ENCODE peak calls at places on chromosomes 12 and 14, in ten cellular contexts. One of them, this sample, is unnamed.
A peak's percentile ranks its signal among the peaks of the same experiment; 100 is the strongest.

GRCh38 chr14:59429798-59430197 is 35.4 kb downstream of the GPR135 start:
- DNase-seq in stimulated activated CD8-positive, alpha-beta memory T cell treated with anti-CD3 and anti-CD28 coated beads, Interleukin-4, amount 100 ng/mL, for 4 hours: no peak
- DNase-seq in skeletal muscle cell: no peak
- DNase-seq in ACHN: no peak
- DNase-seq in AG08395: no peak
- DNase-seq in NCI-H1930: no peak
- DNase-seq in stimulated activated effector memory CD8-positive, alpha-beta T cell treated with anti-CD3 and anti-CD28 coated beads, Interleukin-12 subunit alpha, Interleukin-12 subunit beta, amount 100 ng/mL, for 72 hours: no peak
- DNase-seq in SIG-M5: no peak
- DNase-seq in HuH-7.5: no peak
- DNase-seq in iris pigment epithelial cell: no peak
- DNase-seq in this sample: no peak

GRCh38 chr12:91918431-91918830 is 227.2 kb downstream of the BTG1 start:
- DNase-seq in skeletal muscle cell: no peak
- DNase-seq in AG08395: no peak
- DNase-seq in HuH-7.5: no peak
- DNase-seq in ACHN: no peak
- DNase-seq in stimulated activated effector memory CD8-positive, alpha-beta T cell treated with anti-CD3 and anti-CD28 coated beads, Interleukin-12 subunit alpha, Interleukin-12 subunit beta, amount 100 ng/mL, for 72 hours: no peak
- DNase-seq in NCI-H1930: no peak
- DNase-seq in iris pigment epithelial cell: no peak
- DNase-seq in SIG-M5: no peak
- DNase-seq in stimulated activated CD8-positive, alpha-beta memory T cell treated with anti-CD3 and anti-CD28 coated beads, Interleukin-4, amount 100 ng/mL, for 4 hours: no peak
- DNase-seq in this sample: no peak

GRCh38 chr14:103839569-103839968 is 7.8 kb downstream of the PPP1R13B start:
- DNase-seq in stimulated activated effector memory CD8-positive, alpha-beta T cell treated with anti-CD3 and anti-CD28 coated beads, Interleukin-12 subunit alpha, Interleukin-12 subunit beta, amount 100 ng/mL, for 72 hours: no peak
- DNase-seq in stimulated activated CD8-positive, alpha-beta memory T cell treated with anti-CD3 and anti-CD28 coated beads, Interleukin-4, amount 100 ng/mL, for 4 hours: no peak
- DNase-seq in AG08395: no peak
- DNase-seq in SIG-M5: no peak
- DNase-seq in skeletal muscle cell: no peak
- DNase-seq in iris pigment epithelial cell: no peak
- DNase-seq in HuH-7.5: no peak
- DNase-seq in NCI-H1930: no peak
- DNase-seq in ACHN: no peak
- DNase-seq in this sample: no peak

GRCh38 chr14:89681086-89682018 is 264.3 kb upstream of the FOXN3 start:
- DNase-seq in NCI-H1930: no peak
- DNase-seq in iris pigment epithelial cell: no peak
- DNase-seq in HuH-7.5: no peak
- DNase-seq in skeletal muscle cell: no peak
- DNase-seq in AG08395: no peak
- DNase-seq in stimulated activated effector memory CD8-positive, alpha-beta T cell treated with anti-CD3 and anti-CD28 coated beads, Interleukin-12 subunit alpha, Interleukin-12 subunit beta, amount 100 ng/mL, for 72 hours: no peak
- DNase-seq in ACHN: no peak
- DNase-seq in SIG-M5: peak; percentile 74
- DNase-seq in stimulated activated CD8-positive, alpha-beta memory T cell treated with anti-CD3 and anti-CD28 coated beads, Interleukin-4, amount 100 ng/mL, for 4 hours: no peak
- DNase-seq in this sample: no peak

GRCh38 chr14:50031534-50032313 is 84.6 kb downstream of the VCPKMT start:
- DNase-seq in AG08395: peak; percentile 58
- DNase-seq in stimulated activated CD8-positive, alpha-beta memory T cell treated with anti-CD3 and anti-CD28 coated beads, Interleukin-4, amount 100 ng/mL, for 4 hours: no peak
- DNase-seq in ACHN: no peak
- DNase-seq in iris pigment epithelial cell: peak; percentile 41
- DNase-seq in stimulated activated effector memory CD8-positive, alpha-beta T cell treated with anti-CD3 and anti-CD28 coated beads, Interleukin-12 subunit alpha, Interleukin-12 subunit beta, amount 100 ng/mL, for 72 hours: no peak
- DNase-seq in skeletal muscle cell: no peak
- DNase-seq in NCI-H1930: no peak
- DNase-seq in HuH-7.5: no peak
- DNase-seq in SIG-M5: no peak
- DNase-seq in this sample: no peak

GRCh38 chr12:18895946-18896345 is 158.0 kb downstream of the CAPZA3 start:
- DNase-seq in skeletal muscle cell: no peak
- DNase-seq in HuH-7.5: no peak
- DNase-seq in iris pigment epithelial cell: no peak
- DNase-seq in stimulated activated CD8-positive, alpha-beta memory T cell treated with anti-CD3 and anti-CD28 coated beads, Interleukin-4, amount 100 ng/mL, for 4 hours: no peak
- DNase-seq in AG08395: no peak
- DNase-seq in ACHN: no peak
- DNase-seq in stimulated activated effector memory CD8-positive, alpha-beta T cell treated with anti-CD3 and anti-CD28 coated beads, Interleukin-12 subunit alpha, Interleukin-12 subunit beta, amount 100 ng/mL, for 72 hours: no peak
- DNase-seq in SIG-M5: no peak
- DNase-seq in NCI-H1930: no peak
- DNase-seq in this sample: no peak

GRCh38 chr14:81275305-81275950 is 54.7 kb upstream of the GTF2A1 start:
- DNase-seq in stimulated activated effector memory CD8-positive, alpha-beta T cell treated with anti-CD3 and anti-CD28 coated beads, Interleukin-12 subunit alpha, Interleukin-12 subunit beta, amount 100 ng/mL, for 72 hours: no peak
- DNase-seq in ACHN: no peak
- DNase-seq in SIG-M5: no peak
- DNase-seq in HuH-7.5: no peak
- DNase-seq in NCI-H1930: no peak
- DNase-seq in stimulated activated CD8-positive, alpha-beta memory T cell treated with anti-CD3 and anti-CD28 coated beads, Interleukin-4, amount 100 ng/mL, for 4 hours: no peak
- DNase-seq in AG08395: no peak
- DNase-seq in skeletal muscle cell: no peak
- DNase-seq in iris pigment epithelial cell: no peak
- DNase-seq in this sample: no peak

GRCh38 chr14:75202671-75203070 is 26.3 kb upstream of the TMED10 start:
- DNase-seq in AG08395: no peak
- DNase-seq in stimulated activated CD8-positive, alpha-beta memory T cell treated with anti-CD3 and anti-CD28 coated beads, Interleukin-4, amount 100 ng/mL, for 4 hours: no peak
- DNase-seq in NCI-H1930: no peak
- DNase-seq in SIG-M5: no peak
- DNase-seq in iris pigment epithelial cell: no peak
- DNase-seq in stimulated activated effector memory CD8-positive, alpha-beta T cell treated with anti-CD3 and anti-CD28 coated beads, Interleukin-12 subunit alpha, Interleukin-12 subunit beta, amount 100 ng/mL, for 72 hours: no peak
- DNase-seq in skeletal muscle cell: no peak
- DNase-seq in HuH-7.5: no peak
- DNase-seq in ACHN: no peak
- DNase-seq in this sample: no peak

GRCh38 chr14:36666416-36667206 is 5.0 kb downstream of the PAX9 start:
- DNase-seq in NCI-H1930: no peak
- DNase-seq in stimulated activated effector memory CD8-positive, alpha-beta T cell treated with anti-CD3 and anti-CD28 coated beads, Interleukin-12 subunit alpha, Interleukin-12 subunit beta, amount 100 ng/mL, for 72 hours: no peak
- DNase-seq in stimulated activated CD8-positive, alpha-beta memory T cell treated with anti-CD3 and anti-CD28 coated beads, Interleukin-4, amount 100 ng/mL, for 4 hours: no peak
- DNase-seq in SIG-M5: no peak
- DNase-seq in HuH-7.5: no peak
- DNase-seq in ACHN: no peak
- DNase-seq in skeletal muscle cell: no peak
- DNase-seq in iris pigment epithelial cell: no peak
- DNase-seq in AG08395: no peak
- DNase-seq in this sample: no peak

GRCh38 chr12:12941450-12942350 is 10.3 kb downstream of the GPRC5D start:
- DNase-seq in SIG-M5: no peak
- DNase-seq in HuH-7.5: no peak
- DNase-seq in stimulated activated effector memory CD8-positive, alpha-beta T cell treated with anti-CD3 and anti-CD28 coated beads, Interleukin-12 subunit alpha, Interleukin-12 subunit beta, amount 100 ng/mL, for 72 hours: no peak
- DNase-seq in skeletal muscle cell: no peak
- DNase-seq in ACHN: no peak
- DNase-seq in stimulated activated CD8-positive, alpha-beta memory T cell treated with anti-CD3 and anti-CD28 coated beads, Interleukin-4, amount 100 ng/mL, for 4 hours: no peak
- DNase-seq in AG08395: no peak
- DNase-seq in NCI-H1930: no peak
- DNase-seq in iris pigment epithelial cell: peak; percentile 45
- DNase-seq in this sample: no peak

GRCh38 chr14:103628684-103629502 is at the start of gene KLC1:
- DNase-seq in AG08395: peak; percentile 84
- DNase-seq in HuH-7.5: peak; percentile 77
- DNase-seq in stimulated activated CD8-positive, alpha-beta memory T cell treated with anti-CD3 and anti-CD28 coated beads, Interleukin-4, amount 100 ng/mL, for 4 hours: peak; percentile 70
- DNase-seq in SIG-M5: no peak
- DNase-seq in iris pigment epithelial cell: peak; percentile 70
- DNase-seq in NCI-H1930: peak; percentile 62
- DNase-seq in ACHN: peak; percentile 68
- DNase-seq in stimulated activated effector memory CD8-positive, alpha-beta T cell treated with anti-CD3 and anti-CD28 coated beads, Interleukin-12 subunit alpha, Interleukin-12 subunit beta, amount 100 ng/mL, for 72 hours: peak; percentile 88
- DNase-seq in skeletal muscle cell: no peak
- DNase-seq in this sample: peak; percentile 71

GRCh38 chr14:94545131-94545841 is 16.0 kb upstream of the SERPINA4 start:
- DNase-seq in ACHN: no peak
- DNase-seq in stimulated activated effector memory CD8-positive, alpha-beta T cell treated with anti-CD3 and anti-CD28 coated beads, Interleukin-12 subunit alpha, Interleukin-12 subunit beta, amount 100 ng/mL, for 72 hours: no peak
- DNase-seq in iris pigment epithelial cell: no peak
- DNase-seq in SIG-M5: no peak
- DNase-seq in NCI-H1930: no peak
- DNase-seq in stimulated activated CD8-positive, alpha-beta memory T cell treated with anti-CD3 and anti-CD28 coated beads, Interleukin-4, amount 100 ng/mL, for 4 hours: no peak
- DNase-seq in AG08395: no peak
- DNase-seq in skeletal muscle cell: no peak
- DNase-seq in HuH-7.5: no peak
- DNase-seq in this sample: no peak

GRCh38 chr14:43795600-43796228 is 711.4 kb downstream of the FSCB start:
- DNase-seq in stimulated activated effector memory CD8-positive, alpha-beta T cell treated with anti-CD3 and anti-CD28 coated beads, Interleukin-12 subunit alpha, Interleukin-12 subunit beta, amount 100 ng/mL, for 72 hours: no peak
- DNase-seq in stimulated activated CD8-positive, alpha-beta memory T cell treated with anti-CD3 and anti-CD28 coated beads, Interleukin-4, amount 100 ng/mL, for 4 hours: no peak
- DNase-seq in HuH-7.5: no peak
- DNase-seq in NCI-H1930: no peak
- DNase-seq in AG08395: no peak
- DNase-seq in ACHN: peak; percentile 2
- DNase-seq in skeletal muscle cell: peak; percentile 4
- DNase-seq in iris pigment epithelial cell: peak; percentile 0
- DNase-seq in SIG-M5: no peak
- DNase-seq in this sample: no peak

GRCh38 chr14:105283028-105283427 is 17.8 kb downstream of the BRF1 start:
- DNase-seq in stimulated activated CD8-positive, alpha-beta memory T cell treated with anti-CD3 and anti-CD28 coated beads, Interleukin-4, amount 100 ng/mL, for 4 hours: no peak
- DNase-seq in skeletal muscle cell: no peak
- DNase-seq in NCI-H1930: no peak
- DNase-seq in SIG-M5: no peak
- DNase-seq in HuH-7.5: no peak
- DNase-seq in stimulated activated effector memory CD8-positive, alpha-beta T cell treated with anti-CD3 and anti-CD28 coated beads, Interleukin-12 subunit alpha, Interleukin-12 subunit beta, amount 100 ng/mL, for 72 hours: no peak
- DNase-seq in ACHN: no peak
- DNase-seq in iris pigment epithelial cell: no peak
- DNase-seq in AG08395: no peak
- DNase-seq in this sample: no peak

GRCh38 chr12:58588771-58589170 is 331.5 kb downstream of the LRIG3 start:
- DNase-seq in skeletal muscle cell: peak; percentile 54
- DNase-seq in stimulated activated CD8-positive, alpha-beta memory T cell treated with anti-CD3 and anti-CD28 coated beads, Interleukin-4, amount 100 ng/mL, for 4 hours: no peak
- DNase-seq in SIG-M5: no peak
- DNase-seq in ACHN: no peak
- DNase-seq in AG08395: peak; percentile 28
- DNase-seq in HuH-7.5: no peak
- DNase-seq in iris pigment epithelial cell: peak; percentile 83
- DNase-seq in stimulated activated effector memory CD8-positive, alpha-beta T cell treated with anti-CD3 and anti-CD28 coated beads, Interleukin-12 subunit alpha, Interleukin-12 subunit beta, amount 100 ng/mL, for 72 hours: no peak
- DNase-seq in NCI-H1930: no peak
- DNase-seq in this sample: no peak

GRCh38 chr14:105888151-105888550 is 361.8 kb downstream of the TMEM121 start:
- DNase-seq in HuH-7.5: no peak
- DNase-seq in skeletal muscle cell: no peak
- DNase-seq in NCI-H1930: no peak
- DNase-seq in SIG-M5: no peak
- DNase-seq in stimulated activated CD8-positive, alpha-beta memory T cell treated with anti-CD3 and anti-CD28 coated beads, Interleukin-4, amount 100 ng/mL, for 4 hours: no peak
- DNase-seq in stimulated activated effector memory CD8-positive, alpha-beta T cell treated with anti-CD3 and anti-CD28 coated beads, Interleukin-12 subunit alpha, Interleukin-12 subunit beta, amount 100 ng/mL, for 72 hours: no peak
- DNase-seq in ACHN: no peak
- DNase-seq in AG08395: no peak
- DNase-seq in iris pigment epithelial cell: no peak
- DNase-seq in this sample: no peak

GRCh38 chr14:75147423-75148071 is 20.7 kb upstream of the NEK9 start:
- DNase-seq in skeletal muscle cell: peak; percentile 56
- DNase-seq in stimulated activated CD8-positive, alpha-beta memory T cell treated with anti-CD3 and anti-CD28 coated beads, Interleukin-4, amount 100 ng/mL, for 4 hours: no peak
- DNase-seq in NCI-H1930: no peak
- DNase-seq in ACHN: peak; percentile 21
- DNase-seq in iris pigment epithelial cell: peak; percentile 97
- DNase-seq in SIG-M5: no peak
- DNase-seq in AG08395: peak; percentile 81
- DNase-seq in HuH-7.5: no peak
- DNase-seq in stimulated activated effector memory CD8-positive, alpha-beta T cell treated with anti-CD3 and anti-CD28 coated beads, Interleukin-12 subunit alpha, Interleukin-12 subunit beta, amount 100 ng/mL, for 72 hours: no peak
- DNase-seq in this sample: peak; percentile 80

GRCh38 chr14:71748196-71748595 is 184.0 kb upstream of the RGS6 start:
- DNase-seq in ACHN: no peak
- DNase-seq in SIG-M5: no peak
- DNase-seq in skeletal muscle cell: no peak
- DNase-seq in NCI-H1930: no peak
- DNase-seq in stimulated activated effector memory CD8-positive, alpha-beta T cell treated with anti-CD3 and anti-CD28 coated beads, Interleukin-12 subunit alpha, Interleukin-12 subunit beta, amount 100 ng/mL, for 72 hours: no peak
- DNase-seq in iris pigment epithelial cell: no peak
- DNase-seq in stimulated activated CD8-positive, alpha-beta memory T cell treated with anti-CD3 and anti-CD28 coated beads, Interleukin-4, amount 100 ng/mL, for 4 hours: no peak
- DNase-seq in HuH-7.5: no peak
- DNase-seq in AG08395: no peak
- DNase-seq in this sample: no peak

GRCh38 chr12:68611094-68611818 is 557 bp downstream of the RAP1B start:
- DNase-seq in skeletal muscle cell: no peak
- DNase-seq in stimulated activated CD8-positive, alpha-beta memory T cell treated with anti-CD3 and anti-CD28 coated beads, Interleukin-4, amount 100 ng/mL, for 4 hours: no peak
- DNase-seq in AG08395: peak; percentile 58
- DNase-seq in ACHN: peak; percentile 72
- DNase-seq in iris pigment epithelial cell: peak; percentile 61
- DNase-seq in stimulated activated effector memory CD8-positive, alpha-beta T cell treated with anti-CD3 and anti-CD28 coated beads, Interleukin-12 subunit alpha, Interleukin-12 subunit beta, amount 100 ng/mL, for 72 hours: peak; percentile 25
- DNase-seq in SIG-M5: no peak
- DNase-seq in NCI-H1930: no peak
- DNase-seq in HuH-7.5: peak; percentile 35
- DNase-seq in this sample: peak; percentile 77

GRCh38 chr14:49895480-49895879 is 2.6 kb downstream of the ARF6 start:
- DNase-seq in stimulated activated effector memory CD8-positive, alpha-beta T cell treated with anti-CD3 and anti-CD28 coated beads, Interleukin-12 subunit alpha, Interleukin-12 subunit beta, amount 100 ng/mL, for 72 hours: no peak
- DNase-seq in ACHN: no peak
- DNase-seq in stimulated activated CD8-positive, alpha-beta memory T cell treated with anti-CD3 and anti-CD28 coated beads, Interleukin-4, amount 100 ng/mL, for 4 hours: no peak
- DNase-seq in iris pigment epithelial cell: peak; percentile 31
- DNase-seq in HuH-7.5: no peak
- DNase-seq in SIG-M5: no peak
- DNase-seq in AG08395: no peak
- DNase-seq in skeletal muscle cell: no peak
- DNase-seq in NCI-H1930: no peak
- DNase-seq in this sample: no peak

GRCh38 chr14:88232783-88233182 is 90.3 kb downstream of the KCNK10 start:
- DNase-seq in iris pigment epithelial cell: no peak
- DNase-seq in stimulated activated effector memory CD8-positive, alpha-beta T cell treated with anti-CD3 and anti-CD28 coated beads, Interleukin-12 subunit alpha, Interleukin-12 subunit beta, amount 100 ng/mL, for 72 hours: no peak
- DNase-seq in SIG-M5: no peak
- DNase-seq in AG08395: no peak
- DNase-seq in skeletal muscle cell: no peak
- DNase-seq in NCI-H1930: no peak
- DNase-seq in ACHN: no peak
- DNase-seq in stimulated activated CD8-positive, alpha-beta memory T cell treated with anti-CD3 and anti-CD28 coated beads, Interleukin-4, amount 100 ng/mL, for 4 hours: no peak
- DNase-seq in HuH-7.5: no peak
- DNase-seq in this sample: no peak

GRCh38 chr12:52879394-52880351 is 25.2 kb downstream of the KRT8 start:
- DNase-seq in AG08395: peak; percentile 88
- DNase-seq in ACHN: peak; percentile 93
- DNase-seq in stimulated activated CD8-positive, alpha-beta memory T cell treated with anti-CD3 and anti-CD28 coated beads, Interleukin-4, amount 100 ng/mL, for 4 hours: peak; percentile 35
- DNase-seq in HuH-7.5: peak; percentile 93
- DNase-seq in SIG-M5: peak; percentile 7
- DNase-seq in stimulated activated effector memory CD8-positive, alpha-beta T cell treated with anti-CD3 and anti-CD28 coated beads, Interleukin-12 subunit alpha, Interleukin-12 subunit beta, amount 100 ng/mL, for 72 hours: peak; percentile 57
- DNase-seq in NCI-H1930: peak; percentile 84
- DNase-seq in skeletal muscle cell: peak; percentile 64
- DNase-seq in iris pigment epithelial cell: peak; percentile 76
- DNase-seq in this sample: peak; percentile 92

GRCh38 chr14:99158150-99158549 is 113.8 kb downstream of the BCL11B start:
- DNase-seq in NCI-H1930: no peak
- DNase-seq in ACHN: no peak
- DNase-seq in stimulated activated CD8-positive, alpha-beta memory T cell treated with anti-CD3 and anti-CD28 coated beads, Interleukin-4, amount 100 ng/mL, for 4 hours: no peak
- DNase-seq in AG08395: no peak
- DNase-seq in stimulated activated effector memory CD8-positive, alpha-beta T cell treated with anti-CD3 and anti-CD28 coated beads, Interleukin-12 subunit alpha, Interleukin-12 subunit beta, amount 100 ng/mL, for 72 hours: no peak
- DNase-seq in skeletal muscle cell: no peak
- DNase-seq in HuH-7.5: no peak
- DNase-seq in SIG-M5: no peak
- DNase-seq in iris pigment epithelial cell: no peak
- DNase-seq in this sample: no peak

GRCh38 chr14:61640158-61640833 is 55.0 kb upstream of the HIF1A start:
- DNase-seq in iris pigment epithelial cell: no peak
- DNase-seq in skeletal muscle cell: no peak
- DNase-seq in AG08395: no peak
- DNase-seq in stimulated activated effector memory CD8-positive, alpha-beta T cell treated with anti-CD3 and anti-CD28 coated beads, Interleukin-12 subunit alpha, Interleukin-12 subunit beta, amount 100 ng/mL, for 72 hours: no peak
- DNase-seq in stimulated activated CD8-positive, alpha-beta memory T cell treated with anti-CD3 and anti-CD28 coated beads, Interleukin-4, amount 100 ng/mL, for 4 hours: no peak
- DNase-seq in ACHN: no peak
- DNase-seq in NCI-H1930: no peak
- DNase-seq in SIG-M5: no peak
- DNase-seq in HuH-7.5: no peak
- DNase-seq in this sample: no peak